ENCODE peak calls at places on chromosomes 6 and 20, in nine cellular contexts. L is IMR-90, K is breast epithelium, A is right lobe of liver, O is heart left ventricle, W is HepG2, N is A549, V is uterus, F is GM12878. E is an unnamed sample.

GRCh38 chr6:158894192-158894591 is 75.0 kb upstream of the EZR start:
- DNase-seq in A (no peak), K (no peak), F (no peak), O (no peak), V (no peak), N (peak; percentile 91), L (peak; percentile 90), W (no peak), E (no peak)

GRCh38 chr20:5608448-5609161 is 141.6 kb upstream of the SHLD1 start:
- DNase-seq in A (no peak), O (no peak), V (no peak), N (peak; percentile 52), F (no peak), L (peak; percentile 62), K (no peak), W (no peak), E (no peak)

GRCh38 chr20:43662943-43663655 is 3.8 kb upstream of the MYBL2 start:
- DNase-seq in F (no peak), L (peak; percentile 34), O (no peak), K (no peak), V (no peak), W (no peak), N (peak; percentile 16), A (no peak), E (no peak)

GRCh38 chr20:49765413-49765736 is 47.3 kb upstream of the SLC9A8 start:
- DNase-seq in F (no peak), K (no peak), W (no peak), V (no peak), N (no peak), O (no peak), L (no peak), A (no peak), E (no peak)

GRCh38 chr6:70527071-70527737 is 39.5 kb upstream of the SDHAF4 start:
- DNase-seq in F (no peak), W (no peak), V (no peak), L (peak; percentile 61), N (no peak), O (no peak), K (no peak), A (no peak), E (no peak)

GRCh38 chr6:164230259-164230658 is 815.7 kb downstream of the QKI start:
- DNase-seq in W (no peak), A (no peak), F (no peak), K (no peak), N (no peak), V (no peak), L (no peak), O (no peak), E (no peak)

GRCh38 chr6:85580104-85580877 is 13.4 kb downstream of the SNX14 start:
- DNase-seq in W (peak; percentile 67), O (no peak), K (no peak), L (peak; percentile 18), F (no peak), N (peak; percentile 38), V (no peak), A (peak; percentile 53), E (peak; percentile 28)

GRCh38 chr20:12113075-12113467 is 195.4 kb downstream of the BTBD3 start:
- DNase-seq in A (no peak), V (no peak), N (no peak), O (no peak), W (no peak), L (no peak), K (no peak), F (no peak), E (no peak)

GRCh38 chr6:11847515-11848244 is 69.1 kb upstream of the ADTRP start:
- DNase-seq in V (no peak), F (no peak), L (peak; percentile 41), K (no peak), W (no peak), O (no peak), N (no peak), A (no peak), E (no peak)

GRCh38 chr6:147202516-147203310 is 1.5 kb upstream of the STXBP5 start:
- DNase-seq in L (peak; percentile 98), F (peak; percentile 92), A (peak; percentile 68), K (peak; percentile 87), V (peak; percentile 76), N (peak; percentile 94), W (peak; percentile 97), O (peak; percentile 78), E (peak; percentile 92)
- TF ChIP-seq POLR2A in L (no peak), F (peak; percentile 79), A (peak; percentile 75), K (peak; percentile 67), V (peak; percentile 53), N (peak; percentile 37), W (peak; percentile 74), O (peak; percentile 78), E (peak; percentile 72)

GRCh38 chr6:131955192-131955591 is 4.0 kb upstream of the CCN2 start:
- DNase-seq in F (no peak), N (no peak), O (no peak), K (no peak), A (no peak), L (no peak), W (no peak), V (no peak), E (no peak)

GRCh38 chr6:131952886-131953509 is 1.8 kb upstream of the CCN2 start:
- DNase-seq in O (no peak), F (no peak), W (no peak), V (no peak), A (no peak), L (no peak), K (no peak), N (no peak), E (no peak)

GRCh38 chr6:131955876-131956275 is 4.7 kb upstream of the CCN2 start:
- DNase-seq in L (no peak), O (no peak), W (peak; percentile 42), K (no peak), A (no peak), V (no peak), N (no peak), F (no peak), E (no peak)

GRCh38 chr6:131954775-131955107 is 3.6 kb upstream of the CCN2 start:
- DNase-seq in W (peak; percentile 68), O (no peak), N (peak; percentile 94), K (peak; percentile 68), L (peak; percentile 99), A (no peak), V (peak; percentile 28), F (no peak), E (peak; percentile 17)

GRCh38 chr6:131954099-131954774 is 3.1 kb upstream of the CCN2 start:
- DNase-seq in O (no peak), W (no peak), N (no peak), F (no peak), L (peak; percentile 54), V (no peak), A (no peak), K (no peak), E (no peak)
- TF ChIP-seq POLR2A in O (no peak), W (no peak), N (no peak), F (no peak), L (no peak), V (no peak), A (no peak), K (no peak), E (no peak)

GRCh38 chr20:3628502-3629314 is 34.5 kb downstream of the GFRA4 start:
- DNase-seq in N (no peak), K (no peak), A (no peak), V (no peak), F (no peak), O (no peak), W (peak; percentile 78), L (no peak), E (no peak)
- TF ChIP-seq POLR2A in N (no peak), K (no peak), A (no peak), V (no peak), F (no peak), O (no peak), W (no peak), L (no peak), E (no peak)

GRCh38 chr20:8287328-8287727 is 155.3 kb downstream of the PLCB1 start:
- DNase-seq in L (no peak), A (no peak), W (no peak), V (no peak), O (no peak), K (no peak), N (no peak), F (no peak), E (no peak)
- TF ChIP-seq POLR2A in L (no peak), A (no peak), W (no peak), V (no peak), O (no peak), K (no peak), N (no peak), F (no peak), E (no peak)

GRCh38 chr6:166387642-166388325 is 5.0 kb upstream of the MPC1 start:
- DNase-seq in K (no peak), W (peak; percentile 90), O (no peak), V (no peak), A (peak; percentile 70), F (no peak), N (no peak), L (no peak), E (no peak)

GRCh38 chr6:166386111-166386510 is 3.4 kb upstream of the MPC1 start:
- DNase-seq in V (no peak), K (no peak), O (no peak), N (no peak), W (no peak), A (no peak), L (no peak), F (no peak), E (no peak)

GRCh38 chr6:166389119-166389518 is 6.4 kb upstream of the MPC1 start:
- DNase-seq in N (no peak), O (no peak), F (no peak), V (no peak), K (no peak), W (peak; percentile 52), A (no peak), L (no peak), E (no peak)

GRCh38 chr6:166393535-166393823 is 10.7 kb upstream of the MPC1 start:
- DNase-seq in F (no peak), O (no peak), V (no peak), W (no peak), K (no peak), A (no peak), L (no peak), N (no peak), E (no peak)

GRCh38 chr6:166388605-166389004 is 5.9 kb upstream of the MPC1 start:
- DNase-seq in K (no peak), N (no peak), V (no peak), W (no peak), O (no peak), A (no peak), L (no peak), F (no peak), E (no peak)
- TF ChIP-seq POLR2A in K (no peak), N (no peak), V (no peak), W (no peak), O (no peak), A (no peak), L (no peak), F (no peak), E (no peak)

GRCh38 chr20:62367136-62367482 is at the start of gene LAMA5:
- DNase-seq in K (no peak), A (peak; percentile 69), O (peak; percentile 76), W (peak; percentile 55), V (no peak), L (no peak), F (no peak), N (peak; percentile 61), E (peak; percentile 63)
- TF ChIP-seq POLR2A in K (no peak), A (peak; percentile 66), O (peak; percentile 52), W (peak; percentile 45), V (peak; percentile 77), L (no peak), F (no peak), N (peak; percentile 67), E (peak; percentile 74)